ENCODE peak calls at places on chromosomes 7 and 10, in six cellular contexts. G is GM12878, Z is SK-N-SH, W is K562, T is H1, F is HepG2. Q is an unnamed sample.

GRCh38 chr10:79405221-79405994 is 40.0 kb downstream of the ZCCHC24 start:
- DNase-seq in G (no peak), Z (no peak), T (no peak), W (no peak), F (no peak), Q (no peak)

GRCh38 chr10:119595715-119596515 is 849 bp downstream of the TIAL1 start:
- DNase-seq in G (no peak), Z (no peak), W (peak; percentile 47), T (no peak), F (no peak), Q (peak; percentile 45)

GRCh38 chr7:15751191-15751701 is 64.8 kb upstream of the MEOX2 start:
- DNase-seq in T (no peak), Z (no peak), W (no peak), F (no peak), G (no peak), Q (no peak)

GRCh38 chr7:43791665-43792064 is 33.2 kb downstream of the BLVRA start:
- DNase-seq in G (no peak), F (no peak), T (no peak), Z (no peak), W (no peak), Q (peak; percentile 74)

GRCh38 chr7:139631520-139632031 is 108.1 kb downstream of the CLEC2L start:
- DNase-seq in T (no peak), W (peak; percentile 47), F (no peak), G (no peak), Z (no peak), Q (no peak)

GRCh38 chr7:141012044-141012685 is 2.6 kb downstream of the MRPS33 start:
- DNase-seq in Z (peak; percentile 72), G (peak; percentile 62), T (no peak), F (peak; percentile 70), W (peak; percentile 78), Q (peak; percentile 38)

GRCh38 chr10:119025336-119025735 is 4.2 kb upstream of the NANOS1 start:
- DNase-seq in W (no peak), T (no peak), G (no peak), Z (peak; percentile 58), F (peak; percentile 40), Q (no peak)

GRCh38 chr7:41816111-41816510 is 113.2 kb upstream of the INHBA start:
- DNase-seq in Z (no peak), G (peak; percentile 51), T (no peak), F (no peak), W (no peak), Q (no peak)

GRCh38 chr7:74015670-74016069 is 12.3 kb upstream of the ELN start:
- DNase-seq in W (no peak), G (no peak), Z (no peak), T (no peak), F (no peak), Q (no peak)

GRCh38 chr7:76054129-76055120 is 6.5 kb downstream of the MDH2 start:
- DNase-seq in G (no peak), W (no peak), Z (no peak), T (no peak), F (no peak), Q (peak; percentile 69)

GRCh38 chr7:134450296-134451000 is 8.5 kb downstream of the AKR1B1 start:
- DNase-seq in G (no peak), F (no peak), Z (no peak), W (no peak), T (no peak), Q (no peak)

GRCh38 chr7:105759670-105760548 is 116.5 kb downstream of the ATXN7L1 start:
- DNase-seq in G (no peak), W (peak; percentile 55), F (peak; percentile 41), T (no peak), Z (peak; percentile 53), Q (no peak)

GRCh38 chr7:37336259-37336658 is 112.4 kb downstream of the ELMO1 start:
- DNase-seq in F (no peak), T (no peak), Z (no peak), G (peak; percentile 94), W (no peak), Q (no peak)

GRCh38 chr7:33841658-33842057 is 63.7 kb upstream of the BMPER start:
- DNase-seq in G (no peak), T (no peak), W (no peak), F (no peak), Z (no peak), Q (no peak)

GRCh38 chr10:71266147-71266917 is 52.7 kb upstream of the SLC29A3 start:
- DNase-seq in G (no peak), F (peak; percentile 18), Z (peak; percentile 76), W (peak; percentile 74), T (no peak), Q (no peak)

GRCh38 chr10:113775681-113776294 is 24.3 kb downstream of the PLEKHS1 start:
- DNase-seq in W (no peak), T (no peak), Z (no peak), F (no peak), G (no peak), Q (no peak)

GRCh38 chr10:127889605-127890195 is 3.0 kb downstream of the CLRN3 start:
- DNase-seq in Z (no peak), G (no peak), T (no peak), F (no peak), W (no peak), Q (no peak)

GRCh38 chr10:102450124-102450373 is 1.3 kb downstream of the C10orf95 start:
- DNase-seq in F (no peak), W (no peak), T (no peak), Z (no peak), G (no peak), Q (peak; percentile 63)

GRCh38 chr7:22216832-22217475 is 140.0 kb downstream of the RAPGEF5 start:
- DNase-seq in T (no peak), G (no peak), F (no peak), W (no peak), Z (no peak), Q (no peak)

GRCh38 chr7:22216309-22216708 is 140.6 kb downstream of the RAPGEF5 start:
- DNase-seq in G (no peak), W (peak; percentile 16), Z (no peak), F (peak; percentile 23), T (no peak), Q (no peak)

GRCh38 chr7:22219739-22220493 is 137.0 kb downstream of the RAPGEF5 start:
- DNase-seq in Z (no peak), F (no peak), T (no peak), G (no peak), W (no peak), Q (no peak)

GRCh38 chr7:22220947-22221346 is 136.0 kb downstream of the RAPGEF5 start:
- DNase-seq in T (no peak), F (no peak), G (no peak), W (no peak), Z (no peak), Q (no peak)

DNA sequence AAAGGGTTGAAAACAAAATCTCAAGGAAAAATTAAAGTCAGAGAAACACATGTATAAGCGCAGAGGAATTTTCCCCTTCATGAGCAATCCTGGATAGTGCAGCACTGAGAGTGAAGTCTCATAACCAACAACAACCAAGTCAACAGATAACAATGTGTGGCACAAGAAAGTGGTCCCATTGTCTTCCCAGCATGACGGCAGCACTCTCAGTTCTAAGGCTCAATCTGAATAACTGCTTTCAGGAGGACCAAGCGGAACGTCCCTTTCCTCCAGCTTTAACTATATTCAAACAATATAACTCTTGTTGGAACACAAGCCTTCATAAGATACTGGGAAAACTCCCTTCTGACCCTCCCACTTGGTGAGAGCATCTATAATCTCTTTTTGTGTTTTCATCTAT is 137.9 kb downstream of the RAPGEF5 start:
- DNase-seq in T (no peak), F (no peak), Z (no peak), W (no peak), G (no peak), Q (no peak)
- H3K27ac ChIP-seq in T (no peak overlapping the region), F (no peak overlapping the region), Z (no peak overlapping the region), W (no peak overlapping the region), G (no peak overlapping the region), Q (no peak overlapping the region)

GRCh38 chr7:88477957-88478356 is 171.3 kb upstream of the STEAP4 start:
- DNase-seq in F (no peak), Z (no peak), T (no peak), W (no peak), G (no peak), Q (no peak)

GRCh38 chr7:88480266-88480665 is 173.6 kb upstream of the STEAP4 start:
- DNase-seq in F (no peak), T (no peak), G (no peak), W (no peak), Z (no peak), Q (no peak)

GRCh38 chr7:88485811-88486210 is 179.1 kb upstream of the STEAP4 start:
- DNase-seq in T (no peak), W (no peak), Z (no peak), F (no peak), G (no peak), Q (no peak)

DNA sequence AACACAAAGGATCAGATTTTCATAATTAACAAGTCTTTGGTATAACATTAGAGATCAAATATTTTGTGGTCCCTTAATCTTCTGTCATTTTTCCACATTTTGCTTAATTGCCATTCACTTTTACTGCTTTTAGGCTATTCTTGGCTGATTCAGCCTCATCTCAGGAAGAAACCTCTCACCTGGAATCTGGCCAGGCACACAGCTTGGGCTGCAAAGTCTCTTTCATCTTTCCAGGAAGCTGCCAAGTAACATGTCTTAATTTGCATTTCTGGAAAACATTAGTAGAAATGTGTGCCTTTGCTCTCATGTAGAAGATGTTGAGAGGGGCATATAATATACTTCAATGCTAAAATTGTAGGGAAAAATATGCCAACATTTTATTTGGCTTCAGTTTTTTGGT is 174.2 kb upstream of the STEAP4 start:
- DNase-seq in Z (no peak), F (no peak), W (no peak), T (no peak), G (no peak), Q (no peak)
- TF ChIP-seq GABPA in Z (no peak), F (no peak), W (no peak), T (no peak), G (no peak), Q (no peak)

GRCh38 chr10:29839826-29840515 is 205.2 kb upstream of the SVIL start:
- DNase-seq in F (no peak), G (no peak), T (no peak), W (no peak), Z (no peak), Q (no peak)

GRCh38 chr10:29836396-29836795 is 201.6 kb upstream of the SVIL start:
- DNase-seq in T (no peak), Z (no peak), W (no peak), F (no peak), G (no peak), Q (no peak)

GRCh38 chr10:29838529-29838928 is 203.8 kb upstream of the SVIL start:
- DNase-seq in W (no peak), Z (no peak), G (no peak), T (no peak), F (no peak), Q (no peak)

GRCh38 chr10:29834990-29835569 is 200.3 kb upstream of the SVIL start:
- DNase-seq in W (no peak), T (no peak), F (no peak), G (no peak), Z (no peak), Q (no peak)

GRCh38 chr10:29837586-29837985 is 202.8 kb upstream of the SVIL start:
- DNase-seq in G (no peak), T (no peak), Z (no peak), W (no peak), F (no peak), Q (no peak)
- H3K27ac ChIP-seq in G (no peak overlapping the region), T (no peak overlapping the region), Z (no peak overlapping the region), W (no peak overlapping the region), F (no peak overlapping the region), Q (no peak overlapping the region)

DNA sequence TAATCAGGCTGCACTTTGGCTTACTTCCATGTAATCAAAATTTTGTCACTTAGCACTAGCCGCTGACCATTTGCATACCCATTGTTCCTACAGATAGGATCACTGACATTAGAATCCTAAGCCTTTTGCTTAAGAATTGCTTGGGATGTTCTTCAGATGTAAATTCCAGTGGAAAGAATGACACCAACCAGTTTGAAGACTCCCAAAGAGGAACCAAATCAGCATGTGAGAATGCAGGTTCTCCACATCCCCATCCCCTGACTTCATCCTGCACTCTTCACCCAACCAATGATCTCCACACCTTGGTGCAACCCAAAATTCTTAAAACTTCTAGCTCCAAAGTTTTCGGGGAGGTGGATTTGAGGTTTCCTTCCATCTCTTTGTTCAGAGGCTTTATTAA is 345.6 kb downstream of the GPAM start:
- DNase-seq in Z (no peak), W (no peak), F (no peak), G (no peak), T (no peak), Q (no peak)
- TF ChIP-seq GABPA in Z (no peak), W (no peak), F (no peak), G (no peak), T (no peak), Q (no peak)

Q was measured in HL-60.